ENCODE peak calls at places on chromosomes 1 and 21, in nine cellular contexts. C, W, K, S, P, M, H, Q and N are unnamed samples. For H3K27me3, the result is how much of the 10 kb centered on the place peaks cover.

GRCh38 chr1:7591565-7591964 is 179.5 kb upstream of the VAMP3 start:
- DNase-seq in S (no peak), K (peak), C (no peak), H (no peak), M (no peak), Q (no peak), W (no peak), P (peak), N (no peak)

GRCh38 chr1:33610864-33611455 is 138.5 kb downstream of the ZSCAN20 start:
- DNase-seq in Q (no peak), K (no peak), H (no peak), W (peak), S (no peak), C (no peak), M (no peak), P (no peak), N (no peak)

GRCh38 chr1:93694039-93694438 is 12.4 kb upstream of the BCAR3 start:
- DNase-seq in P (peak), K (no peak), S (no peak), Q (no peak), W (no peak), C (no peak), H (no peak), M (peak), N (no peak)

GRCh38 chr1:24714859-24715520 is 30.3 kb upstream of the CLIC4 start:
- DNase-seq in P (peak), H (no peak), C (no peak), S (no peak), W (no peak), Q (peak), K (no peak), M (peak), N (peak)

GRCh38 chr21:37364722-37365121 is 1.9 kb upstream of the DYRK1A start:
- DNase-seq in C (peak), K (no peak), W (no peak), P (no peak), Q (no peak), S (no peak), H (no peak), M (no peak), N (no peak)

GRCh38 chr1:224884428-224884827 is 45.0 kb upstream of the DNAH14 start:
- DNase-seq in H (peak), M (no peak), C (no peak), P (no peak), Q (peak), W (no peak), K (no peak), S (no peak), N (no peak)

GRCh38 chr1:196309386-196309785 is 298.9 kb downstream of the KCNT2 start:
- DNase-seq in M (peak), C (no peak), K (no peak), S (no peak), Q (peak), W (no peak), P (no peak), H (no peak), N (peak)

GRCh38 chr1:73903092-73903491 is 294.9 kb downstream of the LRRIQ3 start:
- DNase-seq in M (no peak), H (no peak), K (no peak), W (no peak), S (no peak), C (no peak), P (no peak), Q (no peak), N (no peak)

GRCh38 chr1:234114648-234115307 is 210.3 kb downstream of the SLC35F3 start:
- DNase-seq in W (peak), C (peak), H (peak), P (no peak), Q (peak), K (no peak), M (peak), S (no peak), N (peak)

GRCh38 chr1:7117599-7118281 is 332.5 kb downstream of the CAMTA1 start:
- DNase-seq in M (peak), S (no peak), Q (peak), W (no peak), H (peak), P (peak), C (peak), K (no peak), N (peak)

GRCh38 chr1:9438431-9439073 is 100.7 kb upstream of the SLC25A33 start:
- DNase-seq in M (peak), C (peak), H (peak), Q (peak), W (peak), S (no peak), K (no peak), P (peak), N (no peak)

GRCh38 chr1:85553936-85554335 is 26.6 kb upstream of the CCN1 start:
- DNase-seq in C (no peak), K (no peak), H (no peak), M (no peak), P (no peak), Q (peak), S (no peak), W (no peak), N (no peak)

GRCh38 chr1:119687391-119688079 is 24.2 kb upstream of the PHGDH start:
- DNase-seq in M (peak), H (peak), P (no peak), S (no peak), W (no peak), Q (peak), C (peak), K (no peak), N (peak)

GRCh38 chr1:200302893-200303250 is 107.0 kb downstream of the ZNF281 start:
- DNase-seq in W (no peak), S (no peak), P (no peak), Q (peak), H (peak), M (peak), K (no peak), C (peak), N (peak)

GRCh38 chr1:114318951-114319350 is 165.3 kb upstream of the SYT6 start:
- DNase-seq in K (no peak), P (no peak), C (no peak), H (no peak), Q (peak), M (no peak), S (no peak), W (no peak), N (no peak)

GRCh38 chr1:201346337-201346939 is 31.0 kb downstream of the TNNT2 start:
- DNase-seq in C (peak), M (peak), H (peak), W (no peak), Q (peak), S (no peak), K (peak), P (peak), N (peak)

GRCh38 chr1:210360852-210361477 is 32.3 kb downstream of the HHAT start:
- DNase-seq in K (no peak), H (peak), M (peak), C (peak), S (no peak), Q (peak), P (no peak), W (no peak), N (peak)

GRCh38 chr1:209266590-209267172 is 316.8 kb upstream of the CAMK1G start:
- DNase-seq in Q (peak), W (no peak), M (peak), P (no peak), K (no peak), S (no peak), C (no peak), H (no peak), N (no peak)

GRCh38 chr1:205664399-205665108 is 15.8 kb downstream of the SLC45A3 start:
- DNase-seq in H (no peak), S (no peak), W (no peak), P (no peak), C (peak), M (no peak), Q (peak), K (no peak), N (no peak)

GRCh38 chr1:45306319-45306718 is 20.4 kb upstream of the HPDL start:
- DNase-seq in H (no peak), W (peak), S (no peak), C (peak), Q (peak), P (no peak), K (no peak), M (peak), N (no peak)

GRCh38 chr1:1806890-1807289 is 28.6 kb upstream of the NADK start:
- DNase-seq in Q (peak), P (no peak), K (no peak), W (no peak), M (peak), H (no peak), S (no peak), C (no peak), N (no peak)

GRCh38 chr1:107934573-107934972 is 30.4 kb downstream of the VAV3 start:
- DNase-seq in Q (no peak), W (no peak), M (peak), P (no peak), H (no peak), C (no peak), S (no peak), K (no peak), N (no peak)

GRCh38 chr1:184114818-184115398 is 63.4 kb downstream of the TSEN15 start:
- DNase-seq in S (no peak), M (no peak), H (no peak), P (no peak), Q (no peak), C (no peak), W (no peak), K (no peak), N (no peak)

GRCh38 chr1:210663730-210664573 is 335.2 kb downstream of the HHAT start:
- DNase-seq in S (no peak), Q (peak), H (peak), M (no peak), C (no peak), W (no peak), K (no peak), P (no peak), N (no peak)

DNA sequence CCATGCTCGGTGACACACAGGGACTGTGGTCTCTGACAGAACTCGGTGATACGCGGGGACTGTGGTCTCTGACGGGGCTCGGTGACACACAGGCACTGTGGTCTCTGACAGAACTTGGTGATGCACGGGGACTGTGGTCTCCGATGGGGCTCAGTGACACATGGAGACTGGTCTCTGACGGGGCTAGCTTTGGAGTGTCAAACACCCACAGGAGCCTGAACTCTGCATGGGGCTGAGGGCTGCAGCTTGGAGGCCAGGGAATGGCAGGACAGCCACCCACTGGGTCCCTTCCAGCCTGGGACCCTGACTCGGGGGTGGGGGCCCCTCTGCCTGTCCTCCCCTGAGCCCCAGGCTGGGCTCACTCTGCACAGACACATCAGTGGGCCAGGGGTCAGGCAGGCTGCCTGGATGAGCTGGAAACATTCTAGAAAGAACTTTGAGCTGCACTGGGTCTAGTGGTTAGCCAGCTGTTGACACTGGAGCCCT is 49.7 kb downstream of the DISP3 start:
- DNase-seq in S (no peak), M (no peak), H (no peak), K (no peak), C (peak), Q (no peak), W (no peak), P (no peak), N (no peak)
- H3K27me3 ChIP-seq in S (under half), M (under half), H (under half), K (under half), C (under half), Q (under half), W (under half), P (under half), N (under half)

DNA sequence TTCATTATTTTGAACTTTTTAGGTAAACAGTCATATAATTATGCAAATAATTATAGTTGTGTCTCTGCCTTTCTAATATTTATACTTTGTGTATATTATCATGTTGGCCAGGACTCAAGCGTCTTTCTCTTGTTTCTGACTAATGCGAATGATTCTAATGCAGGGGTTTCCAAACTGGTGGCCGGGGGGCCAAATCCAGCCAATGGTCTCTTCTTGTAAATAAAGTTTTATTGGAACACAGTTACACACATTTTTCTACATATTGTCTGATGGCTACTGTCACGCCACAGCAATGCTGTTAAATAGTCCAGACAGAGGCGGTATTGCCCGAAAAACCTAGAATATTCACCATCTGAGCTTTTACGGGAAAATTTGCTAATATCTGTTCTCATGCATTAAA is 8.9 kb upstream of the POFUT2 start:
- DNase-seq in P (no peak), M (no peak), K (no peak), W (no peak), Q (no peak), S (no peak), H (no peak), C (no peak), N (no peak)
- H3K27me3 ChIP-seq in P (under half), M (under half), K (under half), W (under half), Q (under half), S (under half), H (under half), C (under half), N (under half)

DNA sequence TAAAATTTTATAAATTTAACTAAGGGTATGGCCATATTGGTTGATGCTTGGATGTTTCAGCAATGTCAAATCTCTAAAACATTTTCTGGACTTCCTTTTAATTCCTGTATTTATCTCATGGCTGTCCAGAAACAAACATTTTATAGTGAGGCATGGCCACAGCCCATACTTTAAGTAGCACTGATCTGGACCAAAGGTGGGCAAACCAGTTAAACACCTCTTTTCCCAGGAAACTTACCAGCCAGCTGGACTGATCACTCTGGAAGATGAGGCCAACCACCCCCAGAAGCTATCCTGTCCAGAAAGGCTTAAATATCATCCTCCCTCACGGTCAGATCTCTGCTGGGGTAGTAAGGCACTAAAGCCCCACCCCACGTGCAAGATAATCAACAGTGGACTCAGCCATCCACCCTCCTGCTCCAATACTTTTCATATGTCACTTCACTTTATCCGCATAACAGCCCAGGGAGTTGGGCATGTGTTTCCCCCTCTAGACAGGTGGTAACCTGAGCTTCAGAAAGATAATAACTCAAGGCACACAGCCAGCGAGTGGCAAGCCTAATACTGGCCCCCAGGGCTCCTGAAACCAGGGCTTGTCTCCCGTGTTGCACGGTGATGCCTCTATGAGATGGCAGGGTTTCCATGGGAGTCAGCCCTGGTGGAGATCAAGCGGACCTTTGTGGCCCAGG is 120.5 kb upstream of the NGF start:
- DNase-seq in S (no peak), K (no peak), H (no peak), W (no peak), P (no peak), M (no peak), C (no peak), Q (no peak), N (no peak)
- H3K27me3 ChIP-seq in S (under half), K (under half), H (under half), W (under half), P (under half), M (under half), C (under half), Q (under half), N (under half)

GRCh38 chr1:154806333-154806732 is 63.7 kb downstream of the KCNN3 start:
- DNase-seq in Q (no peak), C (no peak), K (no peak), S (no peak), P (no peak), M (no peak), W (no peak), H (no peak), N (no peak)
- H3K27me3 ChIP-seq in Q (half or more), C (under half), K (under half), S (under half), P (under half), M (under half), W (under half), H (under half), N (under half)

GRCh38 chr1:51154776-51155175 is 52.7 kb downstream of the C1orf185 start:
- DNase-seq in H (no peak), M (no peak), K (no peak), Q (no peak), P (no peak), C (no peak), S (no peak), W (no peak), N (no peak)
- H3K27me3 ChIP-seq in H (under half), M (under half), K (under half), Q (under half), P (under half), C (under half), S (under half), W (under half), N (under half)

GRCh38 chr1:3080236-3080964 is 11.4 kb downstream of the PRDM16 start:
- DNase-seq in P (no peak), M (no peak), S (no peak), K (peak), C (no peak), Q (no peak), H (no peak), W (no peak), N (no peak)

GRCh38 chr1:3082571-3083516 is 13.8 kb downstream of the PRDM16 start:
- DNase-seq in S (no peak), P (no peak), W (no peak), C (peak), H (no peak), K (no peak), Q (no peak), M (no peak), N (no peak)

GRCh38 chr1:3079381-3080093 is 10.5 kb downstream of the PRDM16 start:
- DNase-seq in P (no peak), Q (no peak), C (no peak), S (no peak), M (no peak), W (no peak), K (peak), H (no peak), N (no peak)

GRCh38 chr1:3082051-3082450 is 13.0 kb downstream of the PRDM16 start:
- DNase-seq in W (no peak), Q (no peak), H (no peak), C (no peak), M (no peak), S (no peak), K (no peak), P (no peak), N (no peak)

GRCh38 chr1:3081171-3081683 is 12.2 kb downstream of the PRDM16 start:
- DNase-seq in S (no peak), Q (no peak), H (no peak), M (no peak), K (peak), C (no peak), W (no peak), P (no peak), N (no peak)
- H3K27me3 ChIP-seq in S (under half), Q (under half), H (under half), M (under half), K (under half), C (under half), W (under half), P (under half), N (under half)

DNA sequence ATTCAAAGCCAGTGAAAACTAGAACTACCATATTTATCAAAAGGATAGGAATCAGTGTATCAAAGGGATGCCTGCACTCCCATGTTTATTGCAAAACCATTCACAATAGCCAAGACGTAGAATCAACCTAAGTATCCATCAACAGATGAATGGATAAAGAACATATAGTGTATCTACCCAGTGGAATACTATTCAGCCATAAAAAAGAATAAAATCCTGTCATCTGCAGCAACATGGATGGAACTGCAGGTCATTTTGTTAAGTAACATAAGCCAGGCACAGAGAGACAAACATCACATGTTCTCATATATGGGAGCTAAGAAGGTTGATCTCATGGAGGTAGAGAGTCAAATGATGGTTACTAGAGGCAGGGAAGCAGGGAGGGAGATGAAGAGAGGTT is 110.0 kb downstream of the PAX7 start:
- DNase-seq in W (no peak), K (no peak), P (no peak), Q (no peak), H (no peak), M (no peak), C (no peak), S (no peak), N (no peak)
- H3K27me3 ChIP-seq in W (under half), K (under half), P (under half), Q (under half), H (under half), M (under half), C (under half), S (under half), N (under half)

GRCh38 chr1:5298376-5298775 is 644.0 kb downstream of the AJAP1 start:
- DNase-seq in S (no peak), Q (no peak), W (no peak), C (no peak), H (no peak), M (no peak), K (no peak), P (no peak), N (no peak)

GRCh38 chr1:5297199-5297877 is 642.9 kb downstream of the AJAP1 start:
- DNase-seq in K (peak), W (no peak), H (no peak), M (no peak), C (no peak), P (no peak), Q (no peak), S (no peak), N (no peak)

GRCh38 chr1:5296135-5296930 is 641.9 kb downstream of the AJAP1 start:
- DNase-seq in Q (no peak), M (no peak), W (no peak), S (no peak), K (no peak), H (no peak), P (no peak), C (no peak), N (no peak)

GRCh38 chr1:5297878-5298239 is 643.5 kb downstream of the AJAP1 start:
- DNase-seq in C (no peak), Q (no peak), M (no peak), W (no peak), H (no peak), P (no peak), S (no peak), K (no peak), N (no peak)
- H3K27me3 ChIP-seq in C (under half), Q (under half), M (under half), W (under half), H (under half), P (under half), S (under half), K (under half), N (under half)

GRCh38 chr21:24590261-24590660 is 1017.0 kb downstream of the MRPL39 start:
- DNase-seq in K (no peak), M (no peak), P (no peak), Q (no peak), W (no peak), C (no peak), H (no peak), S (no peak), N (no peak)

GRCh38 chr21:24594082-24594481 is 1013.2 kb downstream of the MRPL39 start:
- DNase-seq in M (no peak), H (peak), C (peak), P (no peak), Q (no peak), W (no peak), K (no peak), S (no peak), N (no peak)
- H3K27me3 ChIP-seq in M (under half), H (under half), C (under half), P (under half), Q (under half), W (under half), K (under half), S (under half), N (under half)